ENCODE peak calls at places on chromosome 5, in seven cellular contexts. W is thyroid gland, V is heart left ventricle, A is uterus, E is left lung, S is T-helper 17 cell, X is mammary epithelial cell. Z is an unnamed sample.
A peak's percentile ranks its signal among the peaks of the same experiment; 100 is the strongest.

GRCh38 chr5:176132471-176133288 is 105.5 kb upstream of the SIMC1 start:
- DNase-seq in E (no peak), X (no peak), S (no peak), A (no peak), V (no peak), W (no peak), Z (no peak)

GRCh38 chr5:138502521-138502920 is 37.2 kb downstream of the EGR1 start:
- DNase-seq in V (no peak), W (peak; percentile 31), X (no peak), S (no peak), E (no peak), A (no peak), Z (no peak)

GRCh38 chr5:61625682-61626620 is 293.9 kb downstream of the ZSWIM6 start:
- DNase-seq in S (no peak), E (peak; percentile 86), W (peak; percentile 87), V (peak; percentile 90), X (no peak), A (peak; percentile 37), Z (peak; percentile 93)

GRCh38 chr5:378301-378891 is 56.9 kb downstream of the AHRR start:
- DNase-seq in V (no peak), A (peak; percentile 3), X (no peak), S (no peak), E (no peak), W (no peak), Z (peak; percentile 41)

GRCh38 chr5:137497396-137498290 is 1.5 kb downstream of the SPOCK1 start:
- DNase-seq in S (no peak), V (no peak), E (no peak), W (no peak), A (no peak), X (no peak), Z (peak; percentile 47)

GRCh38 chr5:31378838-31379237 is 153.1 kb downstream of the DROSHA start:
- DNase-seq in X (no peak), A (no peak), V (no peak), S (no peak), W (no peak), E (no peak), Z (no peak)

GRCh38 chr5:133259199-133259997 is 207.6 kb downstream of the HSPA4 start:
- DNase-seq in V (no peak), W (no peak), S (no peak), A (no peak), E (no peak), X (no peak), Z (no peak)

GRCh38 chr5:77546-77945 is 14.4 kb upstream of the PLEKHG4B start:
- DNase-seq in S (no peak), E (no peak), A (no peak), W (no peak), X (no peak), V (no peak), Z (no peak)

GRCh38 chr5:138706655-138707480 is 46.4 kb upstream of the CTNNA1 start:
- DNase-seq in W (no peak), V (no peak), S (no peak), A (no peak), X (peak; percentile 57), E (no peak), Z (no peak)

GRCh38 chr5:64331597-64332277 is 166.1 kb downstream of the RNF180 start:
- DNase-seq in X (no peak), W (peak; percentile 90), V (peak; percentile 78), A (no peak), S (no peak), E (no peak), Z (peak; percentile 79)

GRCh38 chr5:172779968-172780350 is 9.0 kb upstream of the DUSP1 start:
- DNase-seq in S (no peak), X (no peak), A (no peak), E (no peak), W (no peak), V (no peak), Z (no peak)

GRCh38 chr5:34731435-34732232 is 75.5 kb downstream of the RAI14 start:
- DNase-seq in V (no peak), A (no peak), E (no peak), X (no peak), S (no peak), W (no peak), Z (no peak)

GRCh38 chr5:135341021-135341666 is 57.9 kb downstream of the MACROH2A1 start:
- DNase-seq in V (no peak), S (no peak), A (no peak), X (no peak), W (no peak), E (no peak), Z (no peak)

GRCh38 chr5:102049517-102049916 is 246.6 kb downstream of the SLCO4C1 start:
- DNase-seq in E (no peak), X (no peak), V (no peak), W (no peak), A (no peak), S (no peak), Z (no peak)

GRCh38 chr5:82334856-82335255 is 56.7 kb upstream of the RPS23 start:
- DNase-seq in S (no peak), A (no peak), W (no peak), E (no peak), X (no peak), V (no peak), Z (no peak)

GRCh38 chr5:72917371-72917776 is 38.5 kb upstream of the FCHO2 start:
- DNase-seq in V (no peak), W (no peak), S (no peak), A (no peak), X (no peak), E (no peak), Z (no peak)

GRCh38 chr5:141430332-141431113 is at the start of gene PCDHGA12:
- DNase-seq in V (no peak), S (no peak), X (peak; percentile 82), W (peak; percentile 59), E (no peak), A (peak; percentile 44), Z (no peak)
- H3K9me3 ChIP-seq in V (peaks cover 99% of the 10 kb centered on the region), S (peaks cover 8% of the 10 kb centered on the region), X (peaks cover 44% of the 10 kb centered on the region), W (no peaks in the 10 kb centered on the region), E (peaks cover 89% of the 10 kb centered on the region), A (peaks cover 98% of the 10 kb centered on the region), Z (peaks cover 37% of the 10 kb centered on the region)

DNA sequence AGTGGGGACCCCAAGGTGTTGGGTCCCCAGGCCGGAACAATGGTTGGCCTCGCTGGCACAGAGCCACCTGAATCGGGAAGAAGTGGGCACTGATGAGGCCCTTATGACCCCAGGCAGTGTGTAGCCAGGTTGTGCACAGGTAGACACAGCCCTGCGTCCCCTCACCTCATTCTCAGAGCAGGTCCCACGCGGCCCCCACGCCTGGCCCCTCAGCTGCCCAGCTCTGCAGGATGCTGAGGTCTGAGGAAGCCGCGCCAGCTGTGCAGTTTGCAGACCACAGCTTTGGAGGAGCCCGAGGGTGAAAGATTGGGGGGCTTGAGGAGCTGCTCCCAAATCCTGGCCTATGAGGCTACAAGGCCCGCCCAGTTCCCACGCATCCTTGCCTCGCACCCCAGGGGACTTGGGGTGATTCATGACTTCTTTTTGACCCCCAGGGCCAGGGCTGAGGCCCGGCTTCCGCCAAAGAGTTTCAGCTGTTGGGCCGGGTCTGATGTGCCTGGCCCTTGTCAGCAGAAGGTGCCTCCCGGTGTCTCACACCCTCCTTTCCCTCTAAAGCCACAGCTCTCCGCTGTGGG is 87.8 kb upstream of the PHYKPL start:
- DNase-seq in X (no peak), V (no peak), E (peak; percentile 30), S (no peak), W (peak; percentile 14), A (no peak), Z (peak; percentile 59)
- H3K9me3 ChIP-seq in X (peaks cover 18% of the 10 kb centered on the region), V (no peaks in the 10 kb centered on the region), E (no peaks in the 10 kb centered on the region), S (no peaks in the 10 kb centered on the region), W (no peaks in the 10 kb centered on the region), A (no peaks in the 10 kb centered on the region), Z (no peaks in the 10 kb centered on the region)

GRCh38 chr5:131322926-131323325 is 59.1 kb downstream of the CDC42SE2 start:
- DNase-seq in X (peak; percentile 77), W (no peak), S (no peak), V (no peak), A (no peak), E (no peak), Z (no peak)

GRCh38 chr5:131318455-131318854 is 54.6 kb downstream of the CDC42SE2 start:
- DNase-seq in X (no peak), E (no peak), S (no peak), A (no peak), W (no peak), V (no peak), Z (no peak)

GRCh38 chr5:131324311-131324710 is 60.5 kb downstream of the CDC42SE2 start:
- DNase-seq in E (no peak), A (no peak), S (no peak), X (no peak), V (no peak), W (no peak), Z (no peak)

GRCh38 chr5:131323378-131323777 is 59.5 kb downstream of the CDC42SE2 start:
- DNase-seq in X (no peak), W (no peak), A (no peak), S (no peak), V (no peak), E (no peak), Z (no peak)

DNA sequence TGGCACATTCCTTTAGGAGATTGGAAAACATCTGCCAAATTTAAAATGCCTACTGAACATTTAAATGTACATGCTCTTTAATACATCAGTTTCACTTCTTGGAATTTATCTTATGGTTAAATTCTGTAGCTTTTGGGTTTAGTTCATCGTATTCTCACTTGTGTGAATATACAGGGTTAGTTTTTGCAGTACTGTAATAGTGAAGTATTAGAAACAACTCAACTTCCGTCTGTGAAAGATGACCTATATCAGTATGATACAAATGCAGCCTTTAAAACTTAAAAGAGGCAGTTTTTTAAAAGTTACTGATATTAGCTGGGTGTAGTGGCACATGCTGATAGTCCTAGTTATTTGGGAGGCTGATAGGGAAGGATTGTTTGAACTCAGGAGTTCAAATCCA is 57.2 kb downstream of the CDC42SE2 start:
- DNase-seq in A (no peak), E (no peak), X (no peak), S (no peak), V (no peak), W (no peak), Z (no peak)
- H3K9me3 ChIP-seq in A (no peaks in the 10 kb centered on the region), E (no peaks in the 10 kb centered on the region), X (no peaks in the 10 kb centered on the region), S (no peaks in the 10 kb centered on the region), V (no peaks in the 10 kb centered on the region), W (no peaks in the 10 kb centered on the region), Z (no peaks in the 10 kb centered on the region)

GRCh38 chr5:8953911-8954310 is 592.0 kb downstream of the SEMA5A start:
- DNase-seq in A (no peak), V (no peak), X (no peak), E (no peak), S (no peak), W (no peak), Z (no peak)

GRCh38 chr5:8949908-8950307 is 596.0 kb downstream of the SEMA5A start:
- DNase-seq in V (no peak), E (no peak), X (no peak), A (no peak), W (no peak), S (no peak), Z (no peak)

GRCh38 chr5:8954801-8955200 is 591.1 kb downstream of the SEMA5A start:
- DNase-seq in S (no peak), A (no peak), X (no peak), E (no peak), V (no peak), W (no peak), Z (no peak)

GRCh38 chr5:8952147-8952546 is 593.7 kb downstream of the SEMA5A start:
- DNase-seq in W (no peak), S (no peak), A (no peak), V (no peak), X (no peak), E (no peak), Z (no peak)

DNA sequence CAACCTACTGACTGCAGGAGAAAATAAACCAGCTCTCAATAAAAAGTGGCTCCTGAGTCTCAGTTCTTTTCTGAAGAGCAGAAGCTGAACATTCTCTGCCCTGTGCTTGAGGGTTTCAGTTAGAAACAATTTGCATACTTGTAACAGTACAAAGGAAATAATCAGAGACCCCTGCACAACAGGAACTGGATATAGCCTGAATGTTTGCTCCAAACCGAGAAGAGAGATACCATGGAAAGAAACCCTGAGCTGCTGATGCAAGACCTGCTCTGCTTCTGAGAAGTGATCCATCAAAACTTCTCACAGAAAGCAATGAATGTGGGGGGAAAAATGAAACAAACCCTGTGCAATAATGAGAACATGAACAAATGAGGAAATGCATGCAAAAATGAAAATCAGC is 592.9 kb downstream of the SEMA5A start:
- DNase-seq in E (no peak), S (no peak), A (no peak), W (no peak), V (no peak), X (no peak), Z (no peak)
- H3K9me3 ChIP-seq in E (no peaks in the 10 kb centered on the region), S (no peaks in the 10 kb centered on the region), A (no peaks in the 10 kb centered on the region), W (no peaks in the 10 kb centered on the region), V (no peaks in the 10 kb centered on the region), X (no peaks in the 10 kb centered on the region), Z (no peaks in the 10 kb centered on the region)